ENCODE peak calls at places on chromosomes 13 and 19, in nine cellular contexts. O is astrocyte, K is colonic mucosa, D is fibroblast of lung, E is Karpas-422, J is GM23248, A is GM12878, G is neural progenitor cell, F is DND-41. C is an unnamed sample. For H3K4me1 and H3K36me3, the result is how much of the 10 kb centered on the place peaks cover.

GRCh38 chr13:105979131-105979530 is 556.3 kb downstream of the EFNB2 start:
- DNase-seq in O (no peak), K (no peak), D (no peak), E (no peak), J (no peak), A (no peak), G (no peak), F (no peak), C (no peak)

GRCh38 chr13:71244181-71244580 is 622.8 kb downstream of the DACH1 start:
- DNase-seq in O (no peak), K (no peak), D (no peak), E (no peak), J (no peak), A (no peak), G (no peak), F (no peak), C (no peak)

GRCh38 chr13:28498481-28499115 is 3.7 kb upstream of the FLT1 start:
- DNase-seq in O (no peak), K (no peak), D (no peak), E (no peak), J (no peak), A (no peak), G (no peak), F (no peak), C (no peak)

GRCh38 chr19:15902254-15902653 is 4.4 kb upstream of the CYP4F2 start:
- DNase-seq in O (no peak), K (no peak), D (no peak), E (no peak), J (no peak), A (no peak), G (no peak), F (no peak), C (no peak)

GRCh38 chr13:21033866-21034601 is 27.4 kb downstream of the LATS2 start:
- DNase-seq in O (peak), K (no peak), D (no peak), E (no peak), J (peak), A (no peak), G (no peak), F (no peak), C (peak)

GRCh38 chr13:101917833-101918755 is 465.6 kb downstream of the ITGBL1 start:
- DNase-seq in O (no peak), K (no peak), D (no peak), E (no peak), J (no peak), A (no peak), G (peak), F (no peak), C (peak)

GRCh38 chr13:30569901-30570576 is 47.7 kb upstream of the USPL1 start:
- DNase-seq in O (peak), K (peak), D (peak), E (no peak), J (peak), A (no peak), G (no peak), F (no peak), C (peak)

GRCh38 chr13:40402931-40403412 is 263.5 kb downstream of the FOXO1 start:
- DNase-seq in O (peak), K (no peak), D (peak), E (no peak), J (peak), A (no peak), G (no peak), F (no peak), C (peak)

GRCh38 chr13:40190656-40191100 is 475.8 kb downstream of the FOXO1 start:
- DNase-seq in O (peak), K (no peak), D (peak), E (peak), J (peak), A (no peak), G (peak), F (peak), C (no peak)

GRCh38 chr13:74687452-74688180 is 553.4 kb upstream of the KLF12 start:
- DNase-seq in O (no peak), K (no peak), D (no peak), E (no peak), J (no peak), A (no peak), G (peak), F (no peak), C (no peak)

GRCh38 chr19:4015705-4016402 is 8.3 kb downstream of the PIAS4 start:
- DNase-seq in O (no peak), K (no peak), D (no peak), E (no peak), J (no peak), A (no peak), G (no peak), F (no peak), C (no peak)

GRCh38 chr19:46616631-46617322 is 8.1 kb downstream of the PTGIR start:
- DNase-seq in O (peak), K (no peak), D (peak), E (peak), J (peak), A (no peak), G (peak), F (peak), C (peak)

GRCh38 chr13:76856141-76856571 is 30.0 kb downstream of the KCTD12 start:
- DNase-seq in O (peak), K (no peak), D (peak), E (peak), J (peak), A (no peak), G (no peak), F (no peak), C (no peak)

GRCh38 chr13:48415516-48415915 is 2.6 kb upstream of the LPAR6 start:
- DNase-seq in O (no peak), K (no peak), D (no peak), E (no peak), J (no peak), A (no peak), G (no peak), F (no peak), C (no peak)
- H3K9ac ChIP-seq in O (no peak), K (no peak), D (no peak), E (no peak), J (no peak), A (no peak), G (no peak), F (no peak), C (no peak)

GRCh38 chr13:98521876-98522275 is 55.0 kb downstream of the STK24 start:
- DNase-seq in O (no peak), K (no peak), D (no peak), E (no peak), J (no peak), A (no peak), G (no peak), F (no peak), C (no peak)
- H3K4me1 ChIP-seq in O (under half), K (under half), D (under half), E (under half), J (under half), A (half or more), G (under half), F (under half), C (under half)

DNA sequence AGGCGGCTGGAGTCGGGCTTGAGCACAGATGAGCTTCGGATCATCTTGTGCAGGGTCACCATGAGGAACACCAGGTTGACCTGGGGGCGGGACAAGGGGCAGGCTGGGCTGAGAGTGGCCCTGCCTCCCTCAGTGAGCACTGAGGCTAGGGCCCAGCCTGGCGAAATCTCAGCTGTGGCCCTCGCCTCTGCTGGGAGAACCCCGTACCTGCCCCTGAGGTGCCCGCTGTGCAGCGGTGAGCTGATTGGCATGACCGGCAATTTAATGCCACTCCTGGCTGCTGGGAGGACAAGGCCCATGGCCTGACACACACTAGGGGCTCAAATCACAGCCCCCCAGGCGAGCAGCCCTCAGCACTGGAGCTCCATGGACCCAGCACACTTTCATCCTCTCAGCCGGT is 19.7 kb upstream of the ASF1B start:
- DNase-seq in O (no peak), K (no peak), D (no peak), E (no peak), J (no peak), A (no peak), G (no peak), F (no peak), C (no peak)
- H3K36me3 ChIP-seq in O (under half), K (under half), D (under half), E (under half), J (under half), A (under half), G (under half), F (half or more), C (under half)

GRCh38 chr13:35392768-35393167 is 83.7 kb downstream of the MAB21L1 start:
- DNase-seq in O (no peak), K (no peak), D (no peak), E (no peak), J (no peak), A (no peak), G (no peak), F (no peak), C (no peak)

GRCh38 chr13:35393886-35394285 is 82.6 kb downstream of the MAB21L1 start:
- DNase-seq in O (no peak), K (no peak), D (no peak), E (no peak), J (no peak), A (no peak), G (no peak), F (no peak), C (no peak)

GRCh38 chr13:35388456-35388855 is 88.0 kb downstream of the MAB21L1 start:
- DNase-seq in O (no peak), K (no peak), D (peak), E (no peak), J (peak), A (no peak), G (no peak), F (no peak), C (no peak)

GRCh38 chr13:35389535-35389934 is 87.0 kb downstream of the MAB21L1 start:
- DNase-seq in O (no peak), K (no peak), D (no peak), E (no peak), J (no peak), A (no peak), G (no peak), F (no peak), C (no peak)

GRCh38 chr13:35388979-35389378 is 87.5 kb downstream of the MAB21L1 start:
- DNase-seq in O (peak), K (no peak), D (peak), E (no peak), J (peak), A (no peak), G (no peak), F (no peak), C (no peak)
- H3K9ac ChIP-seq in O (no peak), K (no peak), D (no peak), E (no peak), J (no peak), A (no peak), G (no peak), F (no peak), C (no peak)

GRCh38 chr19:49469828-49470614 is 4.0 kb upstream of the FLT3LG start:
- DNase-seq in O (no peak), K (no peak), D (no peak), E (peak), J (no peak), A (peak), G (no peak), F (peak), C (no peak)
- H3K4me1 ChIP-seq in O (under half), K (under half), D (under half), E (under half), J (under half), A (under half), G (under half), F (under half), C (under half)

DNA sequence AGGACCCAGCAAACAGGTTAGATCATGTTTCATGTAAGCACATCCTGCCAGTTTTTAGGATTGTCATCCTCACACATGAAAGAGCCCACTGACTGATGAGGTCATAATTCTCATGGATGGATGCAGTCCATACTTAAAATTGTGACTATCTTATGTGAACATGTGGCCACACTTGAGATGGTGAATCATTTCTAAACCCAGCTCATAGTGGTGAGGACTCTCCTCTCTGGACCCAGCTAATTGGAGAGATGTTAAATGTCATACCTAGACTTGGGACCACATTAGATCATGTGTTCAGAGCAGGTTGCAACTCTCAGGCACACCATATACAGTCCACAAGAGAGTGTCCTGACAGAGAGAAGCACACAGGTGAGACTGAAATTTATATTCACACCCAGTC is 24.8 kb upstream of the ZNF254 start:
- DNase-seq in O (peak), K (no peak), D (no peak), E (no peak), J (peak), A (no peak), G (no peak), F (no peak), C (no peak)
- H3K36me3 ChIP-seq in O (under half), K (under half), D (under half), E (under half), J (under half), A (under half), G (under half), F (half or more), C (half or more)

DNA sequence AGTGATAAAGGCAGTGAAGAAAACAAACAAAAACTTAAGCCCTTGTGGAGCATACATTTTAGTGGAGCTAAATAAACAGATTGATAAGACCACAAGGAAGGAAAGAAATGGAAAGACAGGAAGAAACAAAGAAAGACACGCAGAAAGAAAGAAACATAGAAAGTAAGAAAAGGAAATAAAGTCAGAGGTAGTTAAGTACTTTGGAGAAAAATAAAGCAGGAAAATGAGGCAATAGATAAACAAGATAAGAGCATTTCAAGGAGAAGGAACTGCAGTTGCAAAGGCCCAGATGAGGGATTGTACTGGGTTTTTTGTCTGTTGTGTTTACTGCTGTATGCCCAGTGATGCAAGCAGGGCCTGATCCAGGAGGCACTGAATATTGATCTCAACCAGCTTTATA is 1.0 kb downstream of the NFKBIB start:
- DNase-seq in O (no peak), K (no peak), D (no peak), E (no peak), J (peak), A (no peak), G (no peak), F (no peak), C (no peak)
- H3K9ac ChIP-seq in O (peak), K (no peak), D (no peak), E (peak), J (peak), A (peak), G (peak), F (peak), C (peak)

GRCh38 chr13:45337803-45338202 is 3.2 kb downstream of the TPT1 start:
- DNase-seq in O (no peak), K (no peak), D (no peak), E (peak), J (no peak), A (no peak), G (no peak), F (no peak), C (no peak)

GRCh38 chr13:45337395-45337794 is 3.6 kb downstream of the TPT1 start:
- DNase-seq in O (no peak), K (no peak), D (no peak), E (peak), J (no peak), A (no peak), G (no peak), F (no peak), C (no peak)

GRCh38 chr13:45333973-45334922 is 6.7 kb downstream of the TPT1 start:
- DNase-seq in O (peak), K (no peak), D (no peak), E (peak), J (peak), A (no peak), G (no peak), F (peak), C (peak)

GRCh38 chr13:45335397-45336024 is 5.5 kb downstream of the TPT1 start:
- DNase-seq in O (no peak), K (no peak), D (no peak), E (peak), J (no peak), A (no peak), G (no peak), F (no peak), C (no peak)

GRCh38 chr13:45336025-45336800 is 4.8 kb downstream of the TPT1 start:
- DNase-seq in O (no peak), K (no peak), D (no peak), E (no peak), J (no peak), A (no peak), G (no peak), F (no peak), C (peak)
- H3K4me1 ChIP-seq in O (half or more), K (under half), D (under half), E (under half), J (half or more), A (under half), G (under half), F (half or more), C (under half)

GRCh38 chr19:42879613-42880012 is at the start of gene PSG1:
- DNase-seq in O (no peak), K (no peak), D (no peak), E (no peak), J (no peak), A (no peak), G (no peak), F (no peak), C (no peak)
- H3K36me3 ChIP-seq in O (under half), K (under half), D (under half), E (under half), J (under half), A (under half), G (under half), F (under half), C (under half)

DNA sequence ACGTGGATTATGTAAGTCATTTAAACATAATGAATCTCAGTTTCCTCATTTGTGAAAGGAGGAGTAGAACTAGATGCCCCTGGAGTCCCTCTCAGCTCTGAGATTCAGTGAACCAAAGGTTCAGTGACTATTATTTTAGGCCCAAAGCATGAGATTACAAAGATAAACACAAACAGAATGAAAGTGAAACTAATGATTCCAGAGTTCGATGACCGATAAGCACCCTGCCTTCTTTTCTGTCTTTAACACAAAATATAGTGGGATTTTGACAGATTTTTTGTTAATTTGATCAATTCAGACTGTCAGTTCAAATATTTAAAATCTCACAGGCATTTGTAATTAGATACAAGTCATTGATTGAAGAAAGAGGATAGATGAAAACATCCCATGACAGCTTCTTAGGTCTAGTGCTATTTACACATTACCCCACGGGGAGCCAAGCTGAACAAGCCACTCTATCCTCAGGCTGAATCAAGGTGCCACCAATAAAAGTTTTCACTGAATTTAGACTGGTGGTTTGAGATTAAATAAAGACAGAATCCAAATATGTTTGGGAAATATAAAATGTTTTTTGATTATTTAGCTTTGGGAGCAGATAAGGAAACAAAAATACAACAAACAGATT is 64.6 kb upstream of the RAP2A start:
- DNase-seq in O (no peak), K (no peak), D (peak), E (no peak), J (peak), A (no peak), G (no peak), F (peak), C (no peak)
- H3K9ac ChIP-seq in O (peak), K (peak), D (peak), E (no peak), J (peak), A (peak), G (no peak), F (peak), C (no peak)